ENCODE peak calls at places on chromosomes 7 and 10, in five cellular contexts. G is H9, R is H1, F is neuronal stem cell, Y is trophoblast cell. E is an unnamed sample.

GRCh38 chr10:63268139-63268797 is 135.1 kb downstream of the NRBF2 start:
- DNase-seq in Y (no peak), F (no peak), R (no peak), G (no peak), E (peak; percentile 66)

GRCh38 chr10:71868192-71868697 is 17.2 kb upstream of the PSAP start:
- DNase-seq in F (no peak), G (no peak), Y (peak; percentile 85), R (no peak), E (peak; percentile 90)

GRCh38 chr10:58385784-58386112 is 538 bp downstream of the TFAM start:
- DNase-seq in R (peak; percentile 2), Y (peak; percentile 35), F (peak; percentile 35), G (peak; percentile 47), E (peak; percentile 56)

GRCh38 chr10:77290528-77291155 is 347.0 kb downstream of the KCNMA1 start:
- DNase-seq in R (no peak), F (no peak), G (no peak), Y (peak; percentile 83), E (peak; percentile 94)

GRCh38 chr7:74527842-74528241 is 74.1 kb downstream of the GTF2IRD1 start:
- DNase-seq in G (no peak), F (no peak), Y (no peak), R (no peak), E (no peak)

GRCh38 chr10:77195101-77195500 is 442.5 kb downstream of the KCNMA1 start:
- DNase-seq in R (no peak), G (no peak), Y (peak; percentile 71), F (no peak), E (peak; percentile 89)

GRCh38 chr7:139094030-139094429 is 15.5 kb downstream of the ZC3HAV1 start:
- DNase-seq in G (no peak), R (no peak), Y (no peak), F (no peak), E (no peak)

GRCh38 chr7:129136887-129137647 is 7.4 kb upstream of the TSPAN33 start:
- DNase-seq in F (no peak), R (no peak), Y (no peak), G (no peak), E (no peak)

GRCh38 chr7:35878356-35878755 is 77.5 kb downstream of the SEPTIN7 start:
- DNase-seq in G (no peak), R (no peak), F (no peak), Y (no peak), E (peak; percentile 24)

GRCh38 chr10:103800110-103800509 is 55.3 kb downstream of the SH3PXD2A start:
- DNase-seq in F (no peak), R (no peak), G (no peak), Y (no peak), E (no peak)

GRCh38 chr7:31935671-31936070 is 134.5 kb downstream of the PDE1C start:
- DNase-seq in F (no peak), Y (no peak), R (no peak), G (no peak), E (no peak)

GRCh38 chr10:122348512-122348911 is 26.0 kb upstream of the PLEKHA1 start:
- DNase-seq in Y (no peak), R (no peak), F (peak; percentile 60), G (no peak), E (no peak)

GRCh38 chr10:97762816-97763215 is 9.0 kb downstream of the SFRP5 start:
- DNase-seq in G (peak; percentile 55), R (no peak), F (peak; percentile 42), Y (no peak), E (no peak)

GRCh38 chr7:57071-57470 is 135.3 kb upstream of the FAM20C start:
- DNase-seq in G (no peak), R (no peak), F (no peak), Y (no peak), E (no peak)

GRCh38 chr7:6232534-6232933 is 39.9 kb downstream of the CYTH3 start:
- DNase-seq in Y (no peak), R (no peak), G (no peak), F (no peak), E (no peak)

GRCh38 chr10:71920540-71921318 is 43.5 kb upstream of the CHST3 start:
- DNase-seq in G (no peak), F (no peak), Y (no peak), R (no peak), E (peak; percentile 38)

GRCh38 chr7:47153076-47153475 is 428.8 kb downstream of the TNS3 start:
- DNase-seq in G (no peak), F (no peak), R (no peak), Y (no peak), E (peak; percentile 88)

GRCh38 chr10:33341638-33342037 is 7.2 kb upstream of the NRP1 start:
- DNase-seq in Y (no peak), G (no peak), F (no peak), R (no peak), E (no peak)

GRCh38 chr10:28922127-28922526 is 244.8 kb downstream of the BAMBI start:
- DNase-seq in R (no peak), F (no peak), G (peak; percentile 42), Y (no peak), E (peak; percentile 27)

GRCh38 chr7:143171697-143172096 is 11.5 kb upstream of the TAS2R39 start:
- DNase-seq in Y (no peak), R (no peak), G (no peak), F (no peak), E (no peak)

GRCh38 chr10:6221971-6222751 is 19.4 kb downstream of the PFKFB3 start:
- DNase-seq in Y (no peak), R (no peak), F (no peak), G (no peak), E (peak; percentile 59)

GRCh38 chr10:67306588-67307205 is 380.9 kb downstream of the LRRTM3 start:
- DNase-seq in G (no peak), R (no peak), Y (no peak), F (peak; percentile 8), E (peak; percentile 6)
- H2BK12ac ChIP-seq in G (no peak overlapping the region), R (no peak overlapping the region), Y (no peak overlapping the region), F (no peak overlapping the region), E (no peak overlapping the region)

DNA sequence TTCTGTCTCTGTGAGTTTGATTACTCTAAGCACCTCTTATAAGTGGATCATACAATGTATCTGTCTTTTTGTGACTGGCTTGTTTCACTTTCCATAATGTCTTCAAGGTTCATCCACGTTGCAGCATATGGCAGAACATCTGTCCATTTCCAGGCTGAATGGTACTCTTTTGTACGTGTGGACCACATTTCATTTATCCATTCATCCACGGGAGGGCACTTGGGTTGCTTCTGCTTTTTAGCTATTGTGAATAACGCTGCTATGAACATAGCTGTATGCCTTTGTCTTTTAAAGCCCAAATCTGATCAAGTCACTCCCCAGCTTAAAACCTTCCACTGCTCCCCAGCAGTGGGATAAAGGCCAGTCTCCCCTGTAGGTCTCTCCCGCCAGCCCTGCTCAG is 31.5 kb downstream of the EGFR start:
- DNase-seq in F (no peak), G (no peak), R (no peak), Y (no peak), E (no peak)
- H3K4me2 ChIP-seq in F (no peak overlapping the region), G (no peak overlapping the region), R (no peak overlapping the region), Y (no peak overlapping the region), E (no peak overlapping the region)

GRCh38 chr10:34407227-34407626 is 407.9 kb downstream of the PARD3 start:
- DNase-seq in Y (no peak), F (no peak), R (no peak), G (no peak), E (peak; percentile 81)

GRCh38 chr10:34406463-34407138 is 408.5 kb downstream of the PARD3 start:
- DNase-seq in R (no peak), F (no peak), Y (no peak), G (no peak), E (no peak)

GRCh38 chr10:34403512-34403911 is 411.6 kb downstream of the PARD3 start:
- DNase-seq in G (no peak), Y (no peak), F (no peak), R (no peak), E (peak; percentile 66)

DNA sequence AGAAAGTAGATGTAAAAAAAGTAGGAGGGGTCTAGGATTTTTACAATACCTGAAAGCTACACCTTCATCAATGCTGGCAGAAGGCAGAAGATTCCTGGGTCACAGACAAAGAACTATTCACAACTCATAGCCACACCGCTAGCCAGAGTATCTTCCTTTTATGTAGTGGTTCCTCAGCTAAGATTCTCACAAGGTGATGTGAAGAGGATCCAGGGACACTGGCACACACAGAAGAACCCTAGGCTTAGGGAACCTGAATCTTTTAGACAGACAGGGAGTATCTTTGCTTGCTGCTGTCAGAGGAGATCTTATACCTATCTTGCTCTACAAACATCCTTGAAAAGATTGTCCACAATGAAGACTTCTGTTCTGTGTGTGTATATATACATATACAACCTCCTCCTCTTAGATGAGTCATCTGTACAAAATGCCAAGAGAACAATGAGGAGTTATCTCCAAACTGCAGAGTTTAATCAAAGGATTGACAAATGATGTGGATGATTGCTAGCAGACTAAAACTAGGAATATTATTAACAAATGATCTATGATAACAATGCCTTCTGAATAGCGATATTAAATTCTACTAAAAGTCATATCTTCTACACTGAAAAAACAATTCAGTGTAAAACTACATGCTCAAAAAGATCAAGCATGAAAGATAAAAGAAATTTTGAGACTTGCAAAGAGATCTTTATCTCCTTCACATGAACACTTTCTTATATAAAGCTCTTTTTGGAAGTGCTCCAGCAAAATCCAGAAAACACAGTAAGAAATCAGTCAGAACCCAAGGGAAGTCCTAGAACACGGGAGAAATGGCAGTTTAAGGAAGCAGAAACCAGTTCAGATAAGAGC is 409.3 kb downstream of the PARD3 start:
- DNase-seq in Y (no peak), R (no peak), F (no peak), G (no peak), E (peak; percentile 31)
- H2BK12ac ChIP-seq in Y (no peak overlapping the region), R (no peak overlapping the region), F (no peak overlapping the region), G (no peak overlapping the region), E (no peak overlapping the region)

DNA sequence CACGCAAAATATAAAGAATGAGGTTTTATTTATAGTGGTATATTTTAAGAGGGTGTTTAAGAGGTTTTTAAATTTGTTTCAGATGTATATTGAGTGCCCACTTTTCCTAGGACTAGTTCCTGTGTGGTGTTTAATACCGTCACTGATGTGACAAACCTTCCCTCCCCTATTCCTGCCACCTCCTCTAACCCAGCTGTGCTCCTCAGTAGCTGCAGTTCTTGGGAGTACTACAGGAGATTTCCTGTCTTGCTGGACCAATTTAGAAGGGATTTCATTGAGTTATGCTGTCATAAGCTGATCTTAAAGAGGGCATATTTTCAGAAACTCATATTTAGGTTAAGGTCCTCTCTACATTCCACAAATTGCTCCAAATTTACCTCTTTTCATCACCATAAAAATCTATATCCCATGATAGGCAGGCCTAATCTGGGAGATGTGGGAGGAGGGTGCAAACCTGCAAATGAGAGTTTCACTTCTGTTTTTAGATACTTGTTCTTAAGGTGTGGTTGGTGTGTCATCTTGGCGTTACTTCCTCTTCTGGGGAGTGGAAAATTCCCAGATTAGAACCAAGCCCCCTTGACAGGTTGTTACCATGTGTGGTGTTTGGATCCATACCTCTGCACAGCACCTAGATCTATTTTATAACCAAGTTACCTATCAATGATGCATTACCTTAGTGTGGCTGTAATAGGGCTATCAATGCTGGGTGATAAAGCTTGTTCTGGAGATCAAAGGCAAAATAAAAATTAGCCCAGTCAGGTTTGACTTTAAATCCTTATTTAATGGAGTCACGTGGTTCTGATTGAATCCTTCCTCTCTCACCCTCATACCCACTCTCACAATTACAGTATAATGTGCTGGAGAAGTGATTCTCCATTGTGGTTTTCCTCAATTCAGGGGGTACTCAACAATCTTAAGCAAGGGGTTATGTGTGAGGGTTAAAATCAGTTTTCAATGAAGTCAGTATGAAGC is 141.1 kb downstream of the CDK14 start:
- DNase-seq in Y (no peak), R (no peak), G (no peak), F (no peak), E (no peak)
- H3K4me2 ChIP-seq in Y (no peak overlapping the region), R (no peak overlapping the region), G (no peak overlapping the region), F (no peak overlapping the region), E (no peak overlapping the region)

E was measured in mesenchymal stem cell.